ENCODE peak calls at places on chromosome 20, in nine cellular contexts. H is DMS79, I is ACHN, G is body of pancreas, R is Right ventricle myocardium superior, C is right cardiac atrium, E is cardiac muscle cell, O is NCI-H2081, Q is KBM-7. N is an unnamed sample.

GRCh38 chr20:46954490-46955038 is 59.9 kb downstream of the EYA2 start:
- DNase-seq in H (no peak), I (no peak), G (no peak), R (no peak), C (no peak), E (no peak), O (no peak), Q (no peak), N (peak)

GRCh38 chr20:58676161-58676560 is 16.4 kb upstream of the NPEPL1 start:
- DNase-seq in H (no peak), I (no peak), G (no peak), R (no peak), C (no peak), E (no peak), O (no peak), Q (no peak), N (no peak)

GRCh38 chr20:47551841-47552240 is 50.2 kb downstream of the NCOA3 start:
- DNase-seq in H (no peak), I (no peak), G (no peak), R (no peak), C (no peak), E (peak), O (peak), Q (no peak), N (no peak)

GRCh38 chr20:10280016-10280908 is 61.6 kb downstream of the SNAP25 start:
- DNase-seq in H (no peak), I (no peak), G (no peak), R (no peak), C (no peak), E (no peak), O (no peak), Q (no peak), N (no peak)

GRCh38 chr20:3990741-3991140 is 24.6 kb downstream of the RNF24 start:
- DNase-seq in H (no peak), I (no peak), G (no peak), R (no peak), C (no peak), E (no peak), O (no peak), Q (no peak), N (no peak)

GRCh38 chr20:4162766-4163165 is 147.4 kb upstream of the RNF24 start:
- DNase-seq in H (no peak), I (no peak), G (no peak), R (no peak), C (no peak), E (no peak), O (no peak), Q (no peak), N (no peak)

GRCh38 chr20:38420232-38421085 is 14.7 kb downstream of the SNHG17 start:
- DNase-seq in H (no peak), I (no peak), G (no peak), R (no peak), C (no peak), E (no peak), O (no peak), Q (no peak), N (peak)

GRCh38 chr20:17648306-17648646 is 33.8 kb downstream of the RRBP1 start:
- DNase-seq in H (no peak), I (no peak), G (no peak), R (peak), C (peak), E (peak), O (no peak), Q (no peak), N (peak)

GRCh38 chr20:3340443-3340842 is 67.0 kb downstream of the DNAAF9 start:
- DNase-seq in H (no peak), I (no peak), G (peak), R (peak), C (peak), E (no peak), O (no peak), Q (no peak), N (peak)

GRCh38 chr20:7606941-7607340 is 333.3 kb downstream of the HAO1 start:
- DNase-seq in H (no peak), I (no peak), G (no peak), R (no peak), C (no peak), E (no peak), O (no peak), Q (no peak), N (no peak)

GRCh38 chr20:59665656-59666555 is 61.6 kb downstream of the PHACTR3 start:
- DNase-seq in H (no peak), I (no peak), G (no peak), R (no peak), C (no peak), E (no peak), O (no peak), Q (no peak), N (no peak)

GRCh38 chr20:6492396-6493055 is 275.0 kb upstream of the BMP2 start:
- DNase-seq in H (no peak), I (peak), G (no peak), R (no peak), C (no peak), E (no peak), O (no peak), Q (no peak), N (no peak)

GRCh38 chr20:34791289-34792020 is 34.0 kb downstream of the NCOA6 start:
- DNase-seq in H (peak), I (no peak), G (no peak), R (no peak), C (no peak), E (no peak), O (peak), Q (no peak), N (no peak)

GRCh38 chr20:3919352-3919751 is 30.2 kb downstream of the PANK2 start:
- DNase-seq in H (no peak), I (no peak), G (no peak), R (no peak), C (no peak), E (no peak), O (no peak), Q (no peak), N (no peak)

GRCh38 chr20:10671221-10671849 is 2.5 kb downstream of the JAG1 start:
- DNase-seq in H (peak), I (peak), G (peak), R (no peak), C (peak), E (peak), O (no peak), Q (peak), N (peak)

GRCh38 chr20:49385471-49385870 is 97.0 kb downstream of the KCNB1 start:
- DNase-seq in H (no peak), I (peak), G (no peak), R (no peak), C (no peak), E (peak), O (peak), Q (peak), N (no peak)

GRCh38 chr20:829531-829930 is 4.0 kb upstream of the FAM110A start:
- DNase-seq in H (no peak), I (no peak), G (no peak), R (no peak), C (no peak), E (no peak), O (no peak), Q (no peak), N (peak)

GRCh38 chr20:39632176-39632575 is 670.0 kb downstream of the DHX35 start:
- DNase-seq in H (no peak), I (no peak), G (no peak), R (no peak), C (no peak), E (no peak), O (no peak), Q (no peak), N (no peak)

GRCh38 chr20:60572991-60573390 is 614.8 kb downstream of the CDH26 start:
- DNase-seq in H (no peak), I (no peak), G (no peak), R (no peak), C (no peak), E (no peak), O (peak), Q (no peak), N (no peak)

GRCh38 chr20:2382833-2383232 is 2.1 kb downstream of the TGM6 start:
- DNase-seq in H (no peak), I (no peak), G (no peak), R (no peak), C (no peak), E (no peak), O (no peak), Q (no peak), N (no peak)

GRCh38 chr20:10093087-10093591 is 58.4 kb downstream of the ANKEF1 start:
- DNase-seq in H (no peak), I (no peak), G (no peak), R (no peak), C (no peak), E (no peak), O (peak), Q (no peak), N (no peak)

GRCh38 chr20:44911264-44911921 is 1.5 kb downstream of the PABPC1L start:
- DNase-seq in H (no peak), I (peak), G (peak), R (no peak), C (peak), E (peak), O (no peak), Q (peak), N (no peak)

GRCh38 chr20:32526561-32526960 is 58.6 kb downstream of the NOL4L start:
- DNase-seq in H (no peak), I (no peak), G (no peak), R (no peak), C (no peak), E (no peak), O (no peak), Q (no peak), N (no peak)

GRCh38 chr20:152131-152530 is 5.1 kb upstream of the DEFB127 start:
- DNase-seq in H (no peak), I (no peak), G (no peak), R (no peak), C (no peak), E (no peak), O (no peak), Q (no peak), N (no peak)

GRCh38 chr20:24158271-24158670 is 169.7 kb upstream of the GGTLC1 start:
- DNase-seq in H (no peak), I (no peak), G (no peak), R (no peak), C (no peak), E (no peak), O (no peak), Q (no peak), N (no peak)

GRCh38 chr20:54622338-54623280 is 147.2 kb downstream of the DOK5 start:
- DNase-seq in H (no peak), I (no peak), G (no peak), R (no peak), C (peak), E (no peak), O (no peak), Q (no peak), N (no peak)

GRCh38 chr20:35563834-35564233 is 22.0 kb downstream of the ERGIC3 start:
- DNase-seq in H (no peak), I (no peak), G (no peak), R (no peak), C (no peak), E (no peak), O (no peak), Q (no peak), N (no peak)

GRCh38 chr20:32528291-32528891 is 56.7 kb downstream of the NOL4L start:
- DNase-seq in H (peak), I (no peak), G (peak), R (peak), C (peak), E (peak), O (peak), Q (no peak), N (no peak)

N was measured in sigmoid colon.